ENCODE peak calls at places on chromosomes 13 and 19, in seven cellular contexts. L is HepG2, A is K562, M is GM12878, W is SK-N-SH, D is H1, O is GM12892. T is an unnamed sample.

GRCh38 chr13:87168390-87168789 is 502.8 kb upstream of the SLITRK5 start:
- DNase-seq in L (no peak), A (no peak), M (no peak), W (no peak), D (no peak), O (no peak), T (no peak)

GRCh38 chr13:52195052-52195837 is 35.8 kb upstream of the NEK3 start:
- DNase-seq in L (no peak), A (no peak), M (no peak), W (peak; percentile 68), D (peak; percentile 75), O (peak; percentile 48), T (peak; percentile 44)

GRCh38 chr19:16073481-16073880 is 2.8 kb upstream of the TPM4 start:
- DNase-seq in L (no peak), A (no peak), M (no peak), W (no peak), D (peak; percentile 41), O (no peak), T (no peak)

GRCh38 chr19:38917516-38917915 is 5.5 kb upstream of the CCER2 start:
- DNase-seq in L (no peak), A (no peak), M (no peak), W (peak; percentile 83), D (no peak), O (peak; percentile 15), T (no peak)

GRCh38 chr19:54168174-54168917 is 4.6 kb downstream of the TMC4 start:
- DNase-seq in L (peak; percentile 71), A (peak; percentile 87), M (no peak), W (peak; percentile 97), D (peak; percentile 100), O (peak; percentile 92), T (peak; percentile 96)

GRCh38 chr19:32358311-32358710 is 12.9 kb downstream of the ZNF507 start:
- DNase-seq in L (no peak), A (no peak), M (no peak), W (no peak), D (no peak), O (no peak), T (no peak)

GRCh38 chr13:27082325-27082724 is 89.3 kb downstream of the USP12 start:
- DNase-seq in L (no peak), A (no peak), M (no peak), W (no peak), D (no peak), O (no peak), T (no peak)

GRCh38 chr19:46976845-46977320 is 42.8 kb upstream of the NPAS1 start:
- DNase-seq in L (no peak), A (peak; percentile 74), M (no peak), W (peak; percentile 57), D (no peak), O (no peak), T (no peak)

GRCh38 chr13:50386527-50387123 is 371.4 kb downstream of the KCNRG start:
- DNase-seq in L (no peak), A (no peak), M (no peak), W (no peak), D (no peak), O (no peak), T (no peak)

GRCh38 chr13:76647550-76647949 is 238.7 kb downstream of the KCTD12 start:
- DNase-seq in L (no peak), A (no peak), M (no peak), W (no peak), D (no peak), O (no peak), T (no peak)

GRCh38 chr13:113596321-113597200 is 12.0 kb downstream of the TFDP1 start:
- DNase-seq in L (no peak), A (no peak), M (no peak), W (no peak), D (no peak), O (no peak), T (no peak)

GRCh38 chr13:98959299-98959698 is 18.6 kb downstream of the DOCK9 start:
- DNase-seq in L (no peak), A (no peak), M (no peak), W (no peak), D (no peak), O (no peak), T (no peak)

GRCh38 chr13:73090116-73090811 is 31.5 kb downstream of the KLF5 start:
- DNase-seq in L (peak; percentile 95), A (peak; percentile 29), M (no peak), W (no peak), D (no peak), O (no peak), T (no peak)

GRCh38 chr13:114024603-114025431 is 50.9 kb upstream of the C13orf46 start:
- DNase-seq in L (no peak), A (no peak), M (no peak), W (no peak), D (no peak), O (peak; percentile 65), T (peak; percentile 85)

DNA sequence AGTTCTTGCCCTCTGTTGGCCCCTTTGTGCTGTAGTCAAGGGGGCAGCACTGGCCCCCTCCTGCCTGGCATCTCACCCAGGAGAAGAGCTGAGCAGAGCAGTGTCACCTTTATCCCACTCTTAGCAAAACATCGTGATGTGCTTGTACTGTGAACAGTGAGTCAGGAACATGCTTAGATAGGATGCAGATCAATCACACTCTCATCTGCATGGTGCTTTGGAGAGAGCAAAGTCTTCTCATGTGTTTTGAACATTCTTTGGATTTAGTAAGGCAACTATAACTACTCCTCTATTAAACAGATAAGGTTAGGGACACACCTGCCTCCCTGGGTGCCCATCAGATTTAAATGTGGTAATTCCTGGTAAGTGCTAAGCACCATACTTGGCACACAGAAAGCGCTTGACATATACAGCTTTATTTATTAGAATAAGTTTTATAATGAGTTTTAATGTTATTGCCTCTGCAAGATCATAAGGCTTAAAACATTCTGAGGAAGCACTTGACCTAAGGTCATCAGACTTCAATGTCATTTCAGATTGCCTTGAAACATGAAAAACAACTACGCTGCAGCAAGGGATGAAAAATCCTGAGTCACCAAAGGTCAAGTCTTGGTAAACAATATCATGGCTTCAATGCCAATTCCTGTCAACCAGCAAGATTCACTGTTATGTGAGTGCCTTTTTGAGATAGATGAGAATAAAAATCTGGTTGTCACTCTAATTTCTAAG is 82.4 kb upstream of the IRS2 start:
- DNase-seq in L (no peak), A (no peak), M (no peak), W (no peak), D (no peak), O (no peak), T (no peak)
- TF ChIP-seq TAF1 in L (no peak), A (no peak), M (no peak), W (no peak), D (no peak), O (no peak), T (no peak)

DNA sequence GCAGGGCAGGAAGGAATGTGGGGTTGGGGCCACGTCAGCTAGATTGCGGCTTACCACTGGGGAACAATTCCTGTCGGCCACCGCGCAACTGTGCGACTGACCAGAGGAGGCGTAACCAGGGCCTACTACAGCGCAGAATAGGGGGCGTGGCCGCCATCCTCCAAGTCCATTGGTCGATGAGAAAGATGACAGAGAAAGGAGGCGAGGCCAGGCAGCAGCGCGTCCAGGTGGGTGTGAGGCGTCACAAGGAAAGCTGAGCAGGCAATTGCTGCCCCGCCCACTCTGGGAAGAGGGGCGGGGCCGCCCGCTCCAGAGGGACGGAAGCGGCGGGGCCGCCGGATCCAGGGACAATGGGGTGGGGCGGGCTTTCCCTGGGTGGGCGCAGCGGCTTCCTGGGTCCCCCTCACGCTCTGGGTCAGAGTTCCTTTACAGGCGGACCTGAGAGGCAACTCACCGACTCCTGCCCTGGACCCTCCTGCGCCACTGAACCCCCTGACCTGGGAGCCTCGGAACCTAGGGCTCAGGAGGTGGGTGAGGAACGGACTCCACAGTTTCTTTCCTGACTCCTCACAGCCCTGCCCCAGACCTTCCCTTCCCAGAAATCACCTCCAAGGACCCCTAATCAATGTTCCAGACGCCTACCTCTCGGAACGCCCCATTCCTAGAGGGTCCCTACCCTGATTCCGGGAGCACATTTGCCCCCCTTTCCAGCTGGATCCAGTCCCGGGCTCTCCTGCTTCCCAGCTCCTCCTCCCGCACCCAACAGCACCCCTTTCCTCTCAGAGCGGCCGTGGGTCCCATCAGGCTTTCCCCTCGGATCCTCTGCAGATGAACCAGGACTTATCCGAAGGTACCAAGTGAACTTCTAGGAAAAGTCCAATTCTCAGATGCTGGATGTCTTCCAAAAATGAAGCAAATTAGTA is 101.5 kb upstream of the ZNF492 start:
- DNase-seq in L (no peak), A (no peak), M (no peak), W (no peak), D (no peak), O (no peak), T (no peak)
- TF ChIP-seq POLR2AphosphoS5 in L (no peak), A (no peak), M (no peak), W (no peak), D (no peak), O (no peak), T (no peak)

DNA sequence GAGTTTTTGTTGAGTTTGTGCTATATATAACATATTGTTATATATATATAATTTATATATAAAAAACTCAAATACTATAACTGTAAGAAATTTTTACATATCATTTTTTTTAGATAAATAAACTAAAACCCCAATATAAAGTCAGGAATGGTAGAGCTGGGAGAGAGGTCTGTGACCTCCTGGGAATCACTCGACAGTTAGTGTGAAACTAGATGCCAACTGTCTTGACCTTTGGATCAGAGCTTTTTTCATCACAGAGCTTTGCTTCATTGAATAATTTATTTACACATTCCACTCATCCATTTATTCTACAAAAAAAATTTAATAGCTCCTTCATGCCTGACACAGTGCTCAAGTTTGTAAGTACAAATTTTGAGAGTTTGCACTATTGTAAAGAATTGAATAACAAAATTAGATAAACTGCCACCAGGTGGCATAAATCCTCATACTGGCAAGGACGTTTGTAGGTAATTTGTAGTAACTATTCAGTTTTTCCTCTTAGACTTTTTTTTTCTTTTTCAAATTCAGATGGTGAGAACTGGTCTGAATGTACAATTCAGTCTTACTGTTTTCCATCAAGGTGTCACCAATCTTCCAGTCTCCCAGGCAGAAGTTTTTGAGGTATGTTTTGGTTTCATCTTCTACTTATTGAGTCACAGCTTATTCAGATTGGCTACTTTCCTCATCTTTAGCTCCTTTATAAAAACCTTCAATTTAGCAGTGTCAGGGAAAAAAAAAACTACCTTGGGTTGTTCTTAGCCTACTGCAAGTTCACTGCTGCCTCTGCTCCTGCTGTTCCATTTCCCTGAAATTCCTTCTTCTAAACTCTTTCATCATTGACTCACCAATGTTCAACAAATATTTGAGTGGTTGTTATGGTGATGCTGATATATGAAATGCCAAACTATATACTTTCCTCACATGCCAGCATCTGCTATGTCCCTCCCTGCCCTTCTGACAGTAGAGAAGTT is 28.7 kb downstream of the LACC1 start:
- DNase-seq in L (peak; percentile 20), A (no peak), M (no peak), W (peak; percentile 36), D (no peak), O (no peak), T (no peak)
- TF ChIP-seq TAF1 in L (no peak), A (no peak), M (no peak), W (no peak), D (no peak), O (no peak), T (no peak)

GRCh38 chr19:1258161-1258492 is 9.7 kb downstream of the MIDN start:
- DNase-seq in L (no peak), A (no peak), M (no peak), W (no peak), D (no peak), O (no peak), T (no peak)

GRCh38 chr19:1259873-1260748 is 9.0 kb upstream of the CIRBP start:
- DNase-seq in L (no peak), A (no peak), M (no peak), W (no peak), D (no peak), O (no peak), T (no peak)

GRCh38 chr19:1258707-1259205 is 10.4 kb downstream of the MIDN start:
- DNase-seq in L (no peak), A (no peak), M (no peak), W (no peak), D (no peak), O (no peak), T (no peak)

GRCh38 chr19:1260749-1261511 is 8.2 kb upstream of the CIRBP start:
- DNase-seq in L (peak; percentile 88), A (peak; percentile 96), M (peak; percentile 85), W (peak; percentile 97), D (peak; percentile 98), O (peak; percentile 98), T (peak; percentile 96)

GRCh38 chr19:1259206-1259872 is 9.8 kb upstream of the CIRBP start:
- DNase-seq in L (peak; percentile 86), A (no peak), M (peak; percentile 73), W (peak; percentile 62), D (no peak), O (peak; percentile 81), T (no peak)
- TF ChIP-seq POLR2AphosphoS5 in L (peak; percentile 93), A (peak; percentile 86), M (peak; percentile 95), W (peak; percentile 73), D (peak; percentile 98), O (peak; percentile 96), T (peak; percentile 88)